ENCODE peak calls at places on chromosomes 3 and 15, in ten cellular contexts. O is NB4; L is progenitor cell of endocrine pancreas; H is CD8-positive, alpha-beta T cell; S is psoas muscle; U is body of pancreas; P is GM12865; Q is tibial artery; D is Peyer's patch; R is coronary artery. K is an unnamed sample.

GRCh38 chr3:196611761-196612483 is 27.6 kb upstream of the NRROS start:
- DNase-seq in R (no peak), U (no peak), D (no peak), H (no peak), L (no peak), Q (no peak), P (no peak), O (peak), S (no peak), K (no peak)

GRCh38 chr3:174132421-174133042 is 726.6 kb upstream of the NAALADL2 start:
- DNase-seq in H (no peak), S (no peak), R (no peak), Q (no peak), P (no peak), U (no peak), O (no peak), L (no peak), D (peak), K (no peak)

GRCh38 chr15:95284933-95285401 is 1045.5 kb upstream of the NR2F2 start:
- DNase-seq in S (no peak), H (no peak), O (peak), D (no peak), P (peak), R (no peak), L (no peak), U (no peak), Q (no peak), K (no peak)

GRCh38 chr3:185089343-185089742 is 63.5 kb downstream of the C3orf70 start:
- DNase-seq in L (no peak), Q (no peak), O (no peak), P (no peak), D (no peak), H (no peak), U (no peak), S (no peak), R (no peak), K (no peak)

GRCh38 chr3:26714485-26714884 is 91.9 kb downstream of the LRRC3B start:
- DNase-seq in H (no peak), P (no peak), O (no peak), R (no peak), D (no peak), L (no peak), S (no peak), U (no peak), Q (no peak), K (no peak)

GRCh38 chr3:184229424-184230080 is at the start of gene VWA5B2:
- DNase-seq in O (peak), U (peak), D (peak), R (no peak), L (peak), S (peak), Q (no peak), P (peak), H (peak), K (peak)

GRCh38 chr3:107690522-107691138 is 167.9 kb downstream of the BBX start:
- DNase-seq in R (no peak), D (no peak), U (no peak), S (no peak), O (peak), H (peak), Q (no peak), P (peak), L (no peak), K (no peak)

GRCh38 chr3:37974121-37974927 is 16.3 kb upstream of the VILL start:
- DNase-seq in H (peak), Q (peak), U (peak), R (no peak), S (peak), O (peak), L (peak), P (peak), D (peak), K (no peak)

GRCh38 chr3:16200411-16200810 is 25.9 kb downstream of the GALNT15 start:
- DNase-seq in D (no peak), S (no peak), H (no peak), U (no peak), P (no peak), R (no peak), O (no peak), L (no peak), Q (no peak), K (no peak)

GRCh38 chr15:26455828-26456227 is 317.0 kb downstream of the GABRB3 start:
- DNase-seq in D (no peak), S (no peak), Q (no peak), U (no peak), R (no peak), H (no peak), O (no peak), P (no peak), L (no peak), K (no peak)

GRCh38 chr3:57007513-57008415 is 52.7 kb upstream of the SPATA12 start:
- DNase-seq in H (no peak), D (peak), L (no peak), P (no peak), O (peak), Q (peak), S (peak), R (peak), U (peak), K (no peak)

DNA sequence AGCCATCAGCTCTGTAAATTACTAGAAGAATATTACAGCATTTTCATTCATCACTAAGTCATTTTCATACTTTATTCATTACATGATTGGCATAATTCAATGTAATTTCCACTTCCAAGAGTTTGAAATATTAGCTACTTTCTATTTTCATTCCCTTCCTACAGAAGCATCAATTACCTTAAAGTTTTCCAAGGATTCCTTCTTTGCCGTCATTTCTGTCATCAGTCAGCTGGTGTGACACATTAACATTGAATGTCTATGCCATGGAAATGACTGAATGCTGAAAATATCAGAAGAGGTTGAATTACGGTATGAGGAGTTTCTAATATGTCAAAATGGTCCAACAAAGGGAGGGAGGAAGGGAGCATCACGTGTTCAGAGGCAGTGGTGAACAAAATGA is 718.2 kb upstream of the GRM7 start:
- DNase-seq in R (no peak), Q (no peak), D (no peak), S (no peak), O (no peak), P (no peak), H (no peak), U (no peak), L (no peak), K (no peak)
- TF ChIP-seq CTCF in R (no peak), Q (no peak), D (no peak), S (no peak), O (no peak), P (no peak), H (no peak), U (no peak), L (no peak), K (no peak)

DNA sequence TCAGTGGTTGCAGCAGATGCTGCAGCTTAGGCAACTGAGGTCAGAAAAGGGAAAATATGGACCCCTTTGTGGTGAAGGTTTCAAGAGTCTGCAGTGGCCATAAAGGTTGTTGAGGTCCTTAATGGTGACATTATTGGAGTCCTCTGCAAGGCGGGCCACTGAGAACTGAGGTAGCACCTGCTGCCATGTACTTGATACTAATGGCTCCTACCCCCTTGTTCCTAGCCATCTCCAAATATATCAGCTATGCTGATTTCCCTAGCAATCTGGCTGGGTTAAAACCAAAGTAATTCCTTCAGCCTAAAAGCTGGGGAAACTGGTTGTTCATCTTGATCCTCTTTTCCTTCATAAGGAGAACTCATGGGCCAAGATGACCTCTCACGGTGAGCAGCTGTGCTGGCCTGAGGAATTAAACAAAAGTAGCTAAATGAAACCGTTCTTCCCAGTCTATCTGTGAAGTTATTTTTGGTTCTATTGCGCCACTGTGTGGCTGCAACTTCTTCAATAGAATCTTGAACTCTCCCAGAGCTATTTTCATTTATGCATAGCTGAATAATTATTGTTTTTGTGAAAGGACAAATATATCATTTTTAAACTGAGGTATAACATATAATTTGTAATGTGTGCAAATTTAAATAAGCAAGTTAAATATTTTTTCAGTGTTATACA is 76.1 kb upstream of the PLSCR4 start:
- DNase-seq in H (no peak), Q (no peak), D (peak), S (no peak), U (peak), R (no peak), P (no peak), L (no peak), O (peak), K (no peak)
- TF ChIP-seq CTCF in H (no peak), Q (peak), D (no peak), S (peak), U (peak), R (no peak), P (no peak), L (peak), O (peak), K (peak)

GRCh38 chr15:39605146-39605545 is 24.3 kb downstream of the THBS1 start:
- DNase-seq in D (no peak), U (no peak), L (no peak), Q (no peak), P (no peak), O (no peak), S (no peak), H (no peak), R (no peak), K (no peak)

GRCh38 chr15:39598186-39598850 is 17.4 kb downstream of the THBS1 start:
- DNase-seq in P (no peak), O (no peak), D (no peak), L (no peak), H (no peak), R (no peak), U (no peak), Q (no peak), S (no peak), K (no peak)

GRCh38 chr15:39599871-39600270 is 19.0 kb downstream of the THBS1 start:
- DNase-seq in Q (no peak), P (no peak), S (no peak), L (no peak), O (no peak), D (no peak), H (no peak), R (no peak), U (no peak), K (no peak)

GRCh38 chr15:39598958-39599845 is 18.3 kb downstream of the THBS1 start:
- DNase-seq in O (no peak), S (no peak), D (no peak), Q (no peak), P (no peak), L (no peak), R (no peak), U (no peak), H (no peak), K (no peak)

DNA sequence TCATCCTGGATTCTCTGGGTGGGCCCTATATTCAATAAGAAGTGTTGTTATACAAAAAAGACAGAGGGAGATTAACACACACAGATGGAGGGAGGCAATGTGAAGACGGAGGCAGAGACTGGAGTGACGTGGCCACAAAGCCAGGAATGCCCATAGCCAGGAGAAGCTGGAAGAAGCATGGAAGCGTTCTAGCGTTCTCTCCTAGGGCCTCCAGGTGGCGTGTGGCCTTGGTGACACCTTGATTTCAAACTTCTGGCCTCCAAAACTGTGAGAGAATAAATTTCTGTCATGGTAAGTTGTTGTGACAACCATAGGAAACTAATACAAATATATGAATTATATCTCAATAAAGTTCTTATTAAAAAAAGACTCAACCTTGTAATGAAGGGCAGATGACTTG is 21.3 kb downstream of the THBS1 start:
- DNase-seq in R (no peak), P (no peak), Q (no peak), D (no peak), U (no peak), L (no peak), O (no peak), S (no peak), H (no peak), K (no peak)
- TF ChIP-seq CTCF in R (no peak), P (peak), Q (no peak), D (no peak), U (no peak), L (peak), O (no peak), S (no peak), H (no peak), K (no peak)

GRCh38 chr3:170180952-170181876 is at the start of gene PHC3:
- DNase-seq in R (peak), O (peak), U (peak), D (peak), P (peak), L (peak), S (peak), Q (peak), H (peak), K (peak)
- TF ChIP-seq CTCF in R (no peak), O (no peak), U (peak), D (no peak), P (no peak), L (no peak), S (peak), Q (no peak), H (no peak), K (no peak)

DNA sequence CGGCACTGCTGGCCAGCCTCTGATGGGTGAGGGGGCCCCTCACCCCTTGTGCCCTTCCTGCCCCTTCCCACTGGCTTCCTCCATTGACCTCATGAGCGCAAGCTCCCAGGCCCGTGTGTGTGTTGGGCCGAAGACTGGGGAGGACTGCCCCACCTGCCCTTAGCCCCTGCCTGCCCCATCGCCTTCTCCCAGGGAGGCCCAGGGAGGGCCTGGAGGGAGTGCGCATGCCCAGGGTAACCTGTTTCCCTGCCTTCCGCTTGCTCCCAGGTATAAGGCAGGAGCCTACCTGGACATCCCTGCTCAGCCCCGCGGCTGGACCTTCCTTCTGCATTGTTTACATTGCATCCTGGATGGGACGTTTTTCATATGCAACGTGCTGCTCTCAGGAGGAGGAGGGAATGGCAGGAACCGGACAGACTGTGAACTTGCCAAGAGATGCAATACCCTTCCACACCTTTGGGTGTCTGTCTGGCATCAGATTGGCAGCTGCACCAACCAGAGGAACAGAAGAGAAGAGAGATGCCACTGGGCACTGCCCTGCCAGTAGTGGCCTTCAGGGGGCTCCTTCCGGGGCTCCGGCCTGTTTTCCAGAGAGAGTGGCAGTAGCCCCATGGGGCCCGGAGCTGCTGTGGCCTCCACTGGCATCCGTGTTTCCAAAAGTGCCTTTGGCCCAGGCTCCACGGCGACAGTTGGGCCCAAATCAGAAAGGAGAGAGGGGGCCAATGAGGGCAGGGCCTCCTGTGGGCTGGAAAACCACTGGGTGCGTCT is 8.8 kb downstream of the DLL4 start:
- DNase-seq in O (no peak), P (peak), H (no peak), R (no peak), S (no peak), Q (no peak), D (no peak), L (no peak), U (no peak), K (no peak)
- TF ChIP-seq CTCF in O (no peak), P (peak), H (peak), R (no peak), S (peak), Q (peak), D (no peak), L (peak), U (no peak), K (peak)

DNA sequence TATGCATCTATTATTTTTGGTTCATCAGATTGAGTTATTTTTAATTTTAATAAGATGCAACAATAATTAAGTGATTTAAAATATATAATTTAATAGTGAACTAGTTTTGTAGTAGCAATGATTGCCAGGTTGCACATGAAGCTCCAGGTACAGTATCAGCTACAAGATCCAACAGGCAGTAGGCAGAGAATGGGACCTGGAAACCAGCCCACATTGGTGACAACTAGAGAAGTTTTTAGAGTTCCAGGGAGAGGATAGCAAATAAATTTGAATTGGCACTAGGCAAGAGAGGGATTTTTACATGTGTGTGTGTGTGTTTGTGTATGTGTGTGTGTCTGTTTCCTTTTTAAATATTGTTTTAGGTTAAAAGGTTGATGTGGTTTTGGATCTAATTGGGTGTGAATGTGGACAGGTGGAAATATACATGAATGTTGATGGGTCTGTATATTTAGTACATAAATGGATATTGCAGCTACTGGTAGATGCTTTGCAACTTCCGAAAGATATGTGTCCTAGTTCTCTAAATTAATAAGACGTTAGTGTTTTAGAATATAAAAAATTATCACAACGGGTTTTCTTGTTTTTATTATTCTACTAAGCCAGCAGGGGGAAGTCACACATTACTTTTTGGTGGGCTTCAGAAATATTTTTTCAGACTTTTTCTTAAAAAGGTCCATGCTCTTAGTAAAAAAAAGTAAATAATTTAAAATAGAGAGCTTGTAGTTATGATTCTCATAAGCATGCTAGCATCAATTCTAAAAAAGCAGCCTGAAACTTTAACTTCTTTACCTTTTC is 110.1 kb upstream of the GBE1 start:
- DNase-seq in D (no peak), U (no peak), Q (no peak), R (no peak), L (no peak), S (no peak), P (peak), H (no peak), O (peak), K (no peak)
- TF ChIP-seq CTCF in D (no peak), U (no peak), Q (no peak), R (no peak), L (peak), S (peak), P (no peak), H (no peak), O (no peak), K (peak)

GRCh38 chr3:32868719-32869512 is 51.1 kb downstream of the TRIM71 start:
- DNase-seq in D (no peak), U (no peak), P (no peak), L (no peak), O (no peak), R (no peak), Q (no peak), S (no peak), H (no peak), K (no peak)

GRCh38 chr3:32873491-32874130 is 55.8 kb downstream of the TRIM71 start:
- DNase-seq in S (no peak), Q (no peak), U (peak), H (no peak), L (no peak), R (no peak), P (peak), O (peak), D (no peak), K (no peak)

GRCh38 chr3:32869513-32870047 is 51.8 kb downstream of the TRIM71 start:
- DNase-seq in R (no peak), H (no peak), Q (no peak), P (no peak), D (no peak), S (no peak), O (no peak), L (no peak), U (no peak), K (no peak)

GRCh38 chr3:32870373-32871091 is 52.7 kb downstream of the TRIM71 start:
- DNase-seq in H (no peak), D (no peak), P (no peak), R (no peak), L (no peak), O (no peak), Q (no peak), S (no peak), U (no peak), K (no peak)

GRCh38 chr3:32872487-32873382 is 54.9 kb downstream of the TRIM71 start:
- DNase-seq in U (peak), S (no peak), Q (no peak), O (no peak), H (no peak), D (no peak), L (no peak), R (no peak), P (no peak), K (no peak)
- TF ChIP-seq CTCF in U (no peak), S (no peak), Q (no peak), O (no peak), H (no peak), D (no peak), L (no peak), R (no peak), P (no peak), K (no peak)

GRCh38 chr15:88489321-88489720 is 21.8 kb downstream of the MRPS11 start:
- DNase-seq in U (no peak), Q (no peak), S (no peak), L (no peak), D (no peak), H (no peak), P (no peak), R (no peak), O (no peak), K (no peak)

GRCh38 chr15:88484781-88485246 is 17.3 kb downstream of the MRPS11 start:
- DNase-seq in S (no peak), O (peak), L (no peak), D (no peak), R (no peak), H (no peak), U (no peak), Q (no peak), P (no peak), K (no peak)

GRCh38 chr15:88487796-88488523 is 20.5 kb downstream of the MRPS11 start:
- DNase-seq in Q (no peak), L (no peak), R (no peak), O (no peak), P (no peak), S (no peak), H (no peak), U (no peak), D (no peak), K (no peak)

GRCh38 chr15:88490036-88490435 is 22.5 kb downstream of the MRPS11 start:
- DNase-seq in O (no peak), S (no peak), D (no peak), Q (no peak), L (no peak), P (no peak), H (no peak), U (no peak), R (no peak), K (no peak)

GRCh38 chr15:88487176-88487795 is 19.8 kb downstream of the MRPS11 start:
- DNase-seq in S (no peak), U (no peak), P (no peak), Q (no peak), D (no peak), O (no peak), R (no peak), H (no peak), L (no peak), K (no peak)
- TF ChIP-seq CTCF in S (no peak), U (no peak), P (no peak), Q (no peak), D (no peak), O (no peak), R (no peak), H (no peak), L (no peak), K (no peak)

DNA sequence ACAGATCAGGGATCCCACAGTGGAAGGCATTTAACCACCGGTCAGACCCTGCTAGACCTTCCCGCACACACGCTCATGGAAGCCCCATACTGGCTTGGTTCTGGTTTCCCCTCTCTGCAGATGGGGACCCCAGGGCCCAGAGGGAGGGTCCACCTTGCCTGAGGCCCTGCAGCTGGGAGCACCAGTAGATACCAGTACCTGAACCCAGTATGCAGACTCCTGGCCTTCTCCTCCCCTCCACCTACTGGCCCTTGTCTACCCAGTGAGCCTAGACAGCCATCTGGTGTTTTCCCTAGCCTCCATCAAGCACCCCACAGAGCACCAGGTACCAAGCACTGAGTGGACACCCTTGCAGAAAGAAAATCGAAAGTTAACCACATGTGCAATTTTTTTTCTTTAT is 65.1 kb downstream of the MEGF11 start:
- DNase-seq in O (no peak), Q (no peak), P (no peak), S (no peak), L (no peak), U (peak), R (no peak), H (no peak), D (no peak), K (no peak)
- TF ChIP-seq CTCF in O (no peak), Q (no peak), P (no peak), S (no peak), L (no peak), U (no peak), R (no peak), H (no peak), D (no peak), K (no peak)

K was measured in type B pancreatic cell.